ENCODE peak calls at places on chromosomes 11 and 22, in five cellular contexts. F is HFF-Myc; J is T follicular helper cell; A is NCI-H2081; U is effector CD4-positive, alpha-beta T cell. X is an unnamed sample.

GRCh38 chr22:19797631-19798319 is 37.2 kb downstream of the TBX1 start:
- DNase-seq in A (no peak), J (no peak), U (no peak), F (no peak), X (no peak)

GRCh38 chr11:102552447-102553200 is 22.1 kb upstream of the MMP7 start:
- DNase-seq in F (no peak), U (no peak), J (no peak), A (no peak), X (no peak)

GRCh38 chr22:48748113-48748859 is 1079.4 kb downstream of the BRD1 start:
- DNase-seq in J (no peak), U (no peak), F (no peak), A (no peak), X (no peak)

GRCh38 chr11:36475192-36475591 is 34.9 kb downstream of the TRAF6 start:
- DNase-seq in U (no peak), J (no peak), F (no peak), A (no peak), X (no peak)

GRCh38 chr22:27086080-27086479 is 428.7 kb downstream of the MIAT start:
- DNase-seq in A (no peak), J (no peak), U (no peak), F (no peak), X (no peak)

GRCh38 chr11:2166091-2166851 is 5.3 kb upstream of the INS start:
- DNase-seq in F (no peak), A (peak; percentile 22), U (peak; percentile 28), J (peak; percentile 12), X (peak; percentile 22)

GRCh38 chr22:23200896-23201295 is 20.6 kb downstream of the BCR start:
- DNase-seq in A (peak; percentile 34), U (no peak), J (no peak), F (no peak), X (no peak)

GRCh38 chr11:78698612-78699011 is 123.9 kb upstream of the NARS2 start:
- DNase-seq in J (no peak), F (no peak), A (no peak), U (no peak), X (no peak)

GRCh38 chr11:66479741-66480115 is 506 bp upstream of the DPP3 start:
- DNase-seq in J (no peak), F (no peak), U (no peak), A (peak; percentile 88), X (no peak)

GRCh38 chr11:94871491-94872185 is 101.7 kb downstream of the CWC15 start:
- DNase-seq in J (no peak), A (no peak), U (no peak), F (no peak), X (no peak)

GRCh38 chr22:49215840-49216239 is 611.8 kb downstream of the BRD1 start:
- DNase-seq in F (no peak), U (no peak), J (no peak), A (no peak), X (no peak)

GRCh38 chr11:48169706-48170105 is 46.9 kb upstream of the OR4B1 start:
- DNase-seq in A (no peak), U (no peak), F (no peak), J (no peak), X (no peak)

GRCh38 chr11:8913961-8914660 is 3.1 kb downstream of the AKIP1 start:
- DNase-seq in F (no peak), U (peak; percentile 23), J (peak; percentile 20), A (peak; percentile 69), X (peak; percentile 14)

GRCh38 chr11:63911876-63912275 is 5.1 kb downstream of the RCOR2 start:
- DNase-seq in A (no peak), J (no peak), U (no peak), F (no peak), X (no peak)

GRCh38 chr11:88814076-88814475 is 251.7 kb downstream of the GRM5 start:
- DNase-seq in A (no peak), U (no peak), J (no peak), F (no peak), X (no peak)

GRCh38 chr11:57364851-57365660 is 15.9 kb downstream of the PRG3 start:
- DNase-seq in F (no peak), A (no peak), J (no peak), U (no peak), X (no peak)

GRCh38 chr11:126824035-126824607 is 176.4 kb downstream of the KIRREL3 start:
- DNase-seq in J (no peak), F (no peak), U (no peak), A (peak; percentile 87), X (no peak)

X was measured in effector memory CD8-positive, alpha-beta T cell.